ENCODE peak calls at places on chromosome X, in ten cellular contexts. Y, U, T, V, Q, J, N, G, E and B are unnamed samples.

GRCh38 chrX:20267924-20268701 is 1.4 kb upstream of the RPS6KA3 start:
- ATAC-seq in V (no peak), E (no peak), J (no peak), Y (no peak), T (no peak), N (no peak), G (no peak), Q (no peak), U (no peak), B (no peak)

GRCh38 chrX:10168226-10168625 is 11.5 kb downstream of the CLCN4 start:
- ATAC-seq in U (no peak), N (no peak), Q (no peak), E (peak; percentile 74), J (no peak), Y (no peak), V (no peak), G (no peak), T (no peak), B (no peak)

GRCh38 chrX:97876697-97877407 is 993.1 kb downstream of the RPA4 start:
- ATAC-seq in J (no peak), E (no peak), U (no peak), Y (no peak), V (peak; percentile 89), N (no peak), T (no peak), G (no peak), Q (no peak), B (no peak)

GRCh38 chrX:15314472-15314871 is 968 bp downstream of the ASB11 start:
- ATAC-seq in U (no peak), V (no peak), N (no peak), Y (no peak), J (no peak), Q (no peak), T (no peak), E (no peak), G (no peak), B (no peak)

GRCh38 chrX:132046533-132046932 is 23.4 kb downstream of the STK26 start:
- ATAC-seq in U (no peak), Y (no peak), N (no peak), J (no peak), Q (no peak), T (no peak), E (no peak), V (no peak), G (no peak), B (no peak)

GRCh38 chrX:120120223-120120622 is 4.5 kb upstream of the RHOXF1 start:
- ATAC-seq in J (no peak), T (no peak), V (no peak), U (no peak), Q (peak; percentile 57), Y (no peak), G (no peak), E (peak; percentile 66), N (no peak), B (no peak)

GRCh38 chrX:142428916-142429315 is 223.8 kb upstream of the MAGEC2 start:
- ATAC-seq in Q (no peak), J (no peak), N (no peak), Y (no peak), U (no peak), V (no peak), G (no peak), E (no peak), T (no peak), B (no peak)

GRCh38 chrX:8037593-8038348 is 110.6 kb upstream of the PNPLA4 start:
- ATAC-seq in Y (no peak), G (no peak), V (no peak), E (no peak), N (no peak), T (no peak), U (no peak), J (no peak), Q (no peak), B (no peak)

GRCh38 chrX:67353651-67354370 is 190.0 kb upstream of the AR start:
- ATAC-seq in Q (no peak), J (no peak), U (no peak), N (no peak), V (no peak), Y (no peak), T (no peak), G (no peak), E (no peak), B (no peak)

GRCh38 chrX:148270499-148270898 is 229.9 kb upstream of the AFF2 start:
- ATAC-seq in V (no peak), E (no peak), Q (no peak), U (peak; percentile 61), T (peak; percentile 87), G (peak; percentile 43), Y (no peak), N (peak; percentile 81), J (peak; percentile 77), B (no peak)

GRCh38 chrX:28659269-28659668 is 72.0 kb downstream of the IL1RAPL1 start:
- ATAC-seq in Y (no peak), J (no peak), N (no peak), V (no peak), Q (no peak), T (no peak), U (no peak), G (no peak), E (no peak), B (no peak)

GRCh38 chrX:139077303-139078131 is 366.0 kb upstream of the FGF13 start:
- ATAC-seq in G (no peak), V (no peak), T (no peak), Y (no peak), J (no peak), N (no peak), Q (peak; percentile 53), E (no peak), U (no peak), B (no peak)

GRCh38 chrX:38804481-38805293 is 3.4 kb downstream of the MID1IP1 start:
- ATAC-seq in U (peak; percentile 1), T (no peak), Y (peak; percentile 46), E (peak; percentile 1), V (peak; percentile 39), N (no peak), J (peak; percentile 3), G (no peak), Q (peak; percentile 3), B (no peak)

GRCh38 chrX:139008185-139008584 is 296.7 kb upstream of the FGF13 start:
- ATAC-seq in V (no peak), G (no peak), T (no peak), Q (no peak), E (no peak), N (no peak), U (no peak), Y (no peak), J (no peak), B (no peak)

GRCh38 chrX:110133735-110134370 is 130.9 kb downstream of the TMEM164 start:
- ATAC-seq in Y (no peak), V (no peak), E (no peak), J (no peak), Q (no peak), T (no peak), G (no peak), N (peak; percentile 52), U (no peak), B (no peak)

GRCh38 chrX:13620202-13620601 is 32.7 kb upstream of the TCEANC start:
- ATAC-seq in G (no peak), T (no peak), V (no peak), U (no peak), Q (no peak), N (peak; percentile 52), E (no peak), Y (no peak), J (no peak), B (no peak)

GRCh38 chrX:110244951-110245480 is 72.9 kb downstream of the AMMECR1 start:
- ATAC-seq in N (no peak), Q (no peak), V (no peak), J (no peak), G (no peak), U (no peak), E (no peak), T (no peak), Y (no peak), B (no peak)

GRCh38 chrX:51420610-51421009 is 75.8 kb downstream of the NUDT11 start:
- ATAC-seq in V (peak; percentile 54), J (peak; percentile 58), Q (peak; percentile 46), U (no peak), G (peak; percentile 52), T (peak; percentile 40), N (no peak), E (no peak), Y (no peak), B (no peak)

GRCh38 chrX:123753656-123754350 is 21.0 kb upstream of the THOC2 start:
- ATAC-seq in G (no peak), Y (no peak), E (no peak), N (no peak), U (no peak), T (no peak), J (no peak), Q (no peak), V (no peak), B (no peak)

GRCh38 chrX:9340619-9341304 is 124.1 kb upstream of the TBL1X start:
- ATAC-seq in U (peak; percentile 62), J (peak; percentile 60), G (peak; percentile 63), N (peak; percentile 54), Y (peak; percentile 74), V (peak; percentile 55), T (peak; percentile 74), E (peak; percentile 64), Q (peak; percentile 22), B (peak; percentile 68)

GRCh38 chrX:149569770-149570169 is 17.5 kb downstream of the MAGEA9B start:
- ATAC-seq in Q (no peak), E (no peak), U (no peak), T (no peak), V (no peak), Y (no peak), J (no peak), G (no peak), N (peak; percentile 50), B (no peak)

GRCh38 chrX:42944381-42944998 is 166.5 kb upstream of the PPP1R2C start:
- ATAC-seq in U (peak; percentile 24), E (no peak), G (peak; percentile 61), J (peak; percentile 40), Q (no peak), Y (no peak), T (peak; percentile 63), N (peak; percentile 41), V (no peak), B (no peak)

GRCh38 chrX:72245461-72246089 is 6.7 kb upstream of the ERCC6L start:
- ATAC-seq in N (peak; percentile 43), U (no peak), T (peak; percentile 52), Q (peak; percentile 90), E (peak; percentile 88), V (peak; percentile 93), J (peak; percentile 55), Y (no peak), G (no peak), B (peak; percentile 46)

GRCh38 chrX:152958047-152958446 is 35.9 kb downstream of the PNMA5 start:
- ATAC-seq in G (no peak), U (no peak), Q (no peak), N (no peak), Y (peak; percentile 60), J (peak; percentile 9), E (no peak), T (no peak), V (no peak), B (no peak)

GRCh38 chrX:50747471-50747900 is 66.5 kb downstream of the SHROOM4 start:
- ATAC-seq in N (no peak), T (no peak), Q (peak; percentile 77), Y (no peak), U (no peak), G (no peak), V (peak; percentile 70), J (no peak), E (no peak), B (no peak)

GRCh38 chrX:109681475-109682081 is 51.5 kb downstream of the ACSL4 start:
- ATAC-seq in E (no peak), U (no peak), J (no peak), G (no peak), V (no peak), Q (no peak), N (no peak), Y (no peak), T (no peak), B (no peak)

GRCh38 chrX:106177106-106177981 is 9.2 kb downstream of the PWWP3B start:
- ATAC-seq in U (no peak), G (no peak), T (no peak), E (no peak), N (no peak), J (no peak), Q (no peak), V (no peak), Y (no peak), B (no peak)

GRCh38 chrX:122421434-122422121 is 762.5 kb upstream of the GRIA3 start:
- ATAC-seq in E (no peak), Q (no peak), V (no peak), J (no peak), T (no peak), N (no peak), U (no peak), G (no peak), Y (no peak), B (no peak)